ENCODE peak calls at places on chromosomes 1 and 21, in seven cellular contexts. G is adipocyte; S is heart left ventricle; Z is hepatocyte; F is Panc1; R is brain microvascular endothelial cell; H is CD8-positive, alpha-beta T cell. P is an unnamed sample. For H3K27me3, the result is how much of the 10 kb centered on the place peaks cover.

GRCh38 chr1:162905174-162905573 is 44.2 kb upstream of the CCDC190 start:
- DNase-seq in H (no peak), F (no peak), G (peak), R (peak), S (no peak), Z (no peak), P (no peak)

GRCh38 chr1:65209005-65209885 is 61.2 kb downstream of the AK4 start:
- DNase-seq in H (no peak), G (peak), S (peak), F (peak), R (peak), Z (peak), P (no peak)

GRCh38 chr1:172895050-172895460 is 155.7 kb downstream of the TNFSF18 start:
- DNase-seq in Z (no peak), S (no peak), R (no peak), F (no peak), H (no peak), G (no peak), P (no peak)

GRCh38 chr1:6123083-6123482 is 57.0 kb downstream of the CHD5 start:
- DNase-seq in F (no peak), R (no peak), H (no peak), Z (no peak), G (no peak), S (no peak), P (no peak)

GRCh38 chr21:18524097-18524496 is 120.5 kb upstream of the TMPRSS15 start:
- DNase-seq in S (no peak), R (no peak), G (no peak), Z (no peak), F (no peak), H (no peak), P (no peak)

GRCh38 chr1:78715181-78715661 is 65.6 kb downstream of the IFI44 start:
- DNase-seq in F (no peak), Z (no peak), H (no peak), G (peak), R (peak), S (no peak), P (no peak)

GRCh38 chr1:17599301-17600300 is 60.1 kb downstream of the ARHGEF10L start:
- DNase-seq in S (peak), F (no peak), Z (no peak), G (no peak), R (no peak), H (no peak), P (no peak)

GRCh38 chr21:17848228-17848627 is 29.1 kb upstream of the C21orf91 start:
- DNase-seq in H (no peak), Z (peak), G (peak), S (peak), F (no peak), R (peak), P (peak)

GRCh38 chr21:25464275-25464674 is 143.0 kb downstream of the MRPL39 start:
- DNase-seq in S (no peak), H (no peak), R (no peak), F (no peak), Z (no peak), G (no peak), P (no peak)

GRCh38 chr1:201633297-201633696 is 94.4 kb downstream of the NAV1 start:
- DNase-seq in H (no peak), F (no peak), R (no peak), Z (no peak), G (no peak), S (no peak), P (peak)

GRCh38 chr1:202187040-202187671 is 6.4 kb upstream of the LGR6 start:
- DNase-seq in Z (no peak), S (no peak), F (no peak), R (no peak), G (no peak), H (no peak), P (no peak)

GRCh38 chr1:152044386-152044785 is 7.6 kb upstream of the S100A11 start:
- DNase-seq in R (no peak), Z (no peak), H (no peak), S (no peak), F (no peak), G (no peak), P (no peak)

GRCh38 chr1:69688178-69688577 is 120.5 kb downstream of the LRRC7 start:
- DNase-seq in H (no peak), Z (no peak), R (no peak), S (no peak), F (no peak), G (no peak), P (no peak)

GRCh38 chr1:160576430-160576829 is 2.9 kb downstream of the CD84 start:
- DNase-seq in Z (no peak), R (no peak), G (no peak), H (no peak), S (no peak), F (no peak), P (no peak)

GRCh38 chr1:55064071-55064581 is 24.8 kb downstream of the PCSK9 start:
- DNase-seq in F (no peak), H (no peak), G (no peak), Z (peak), S (no peak), R (no peak), P (no peak)

GRCh38 chr1:1082239-1083180 is 8.4 kb upstream of the RNF223 start:
- DNase-seq in F (no peak), G (no peak), S (peak), R (no peak), H (no peak), Z (peak), P (peak)

GRCh38 chr1:24107462-24108225 is 4.3 kb downstream of the MYOM3 start:
- DNase-seq in H (no peak), S (no peak), F (no peak), G (no peak), Z (peak), R (peak), P (no peak)

GRCh38 chr1:215637041-215637573 is 70.0 kb downstream of the KCTD3 start:
- DNase-seq in S (no peak), Z (peak), G (peak), H (no peak), R (peak), F (no peak), P (no peak)

GRCh38 chr1:70083519-70083918 is 121.9 kb downstream of the LRRC40 start:
- DNase-seq in G (no peak), F (no peak), Z (no peak), H (no peak), S (no peak), R (no peak), P (no peak)

GRCh38 chr1:94688646-94689045 is 131.5 kb upstream of the SLC44A3 start:
- DNase-seq in S (no peak), H (no peak), Z (no peak), R (no peak), G (no peak), F (no peak), P (no peak)

GRCh38 chr1:231376101-231376500 is 38.0 kb downstream of the SPRTN start:
- DNase-seq in Z (no peak), S (no peak), F (no peak), H (no peak), R (no peak), G (no peak), P (no peak)

GRCh38 chr1:169809370-169810095 is 14.8 kb upstream of the METTL18 start:
- DNase-seq in G (peak), R (peak), H (no peak), F (no peak), Z (peak), S (no peak), P (no peak)

GRCh38 chr1:215484111-215484914 is 82.8 kb upstream of the KCTD3 start:
- DNase-seq in R (no peak), Z (peak), G (no peak), H (no peak), S (no peak), F (no peak), P (no peak)

GRCh38 chr1:34621916-34622315 is 132.9 kb upstream of the GJB5 start:
- DNase-seq in H (no peak), S (no peak), R (no peak), F (no peak), Z (no peak), G (no peak), P (no peak)

GRCh38 chr1:236854602-236854978 is 59.5 kb downstream of the MTR start:
- DNase-seq in F (no peak), G (peak), H (no peak), R (peak), S (no peak), Z (no peak), P (no peak)

GRCh38 chr1:110092991-110093390 is 19.3 kb upstream of the UBL4B start:
- DNase-seq in S (no peak), R (no peak), F (no peak), Z (no peak), G (no peak), H (no peak), P (no peak)

GRCh38 chr1:110384581-110385321 is 6.1 kb downstream of the SLC16A4 start:
- DNase-seq in F (no peak), H (no peak), S (no peak), G (no peak), R (no peak), Z (peak), P (no peak)

GRCh38 chr1:153478692-153479618 is 18.5 kb upstream of the S100A7 start:
- DNase-seq in S (no peak), H (no peak), R (no peak), F (no peak), Z (no peak), G (no peak), P (no peak)

GRCh38 chr21:25331286-25331685 is 276.0 kb downstream of the MRPL39 start:
- DNase-seq in H (no peak), F (no peak), R (no peak), S (no peak), Z (no peak), G (peak), P (no peak)

GRCh38 chr1:244397086-244397485 is 54.6 kb downstream of the ADSS2 start:
- DNase-seq in S (no peak), G (no peak), F (no peak), R (no peak), Z (no peak), H (no peak), P (no peak)

GRCh38 chr21:38811257-38811656 is 5.5 kb downstream of the ETS2 start:
- DNase-seq in H (no peak), Z (no peak), G (peak), F (no peak), R (peak), S (no peak), P (no peak)

GRCh38 chr1:54973205-54973921 is 7.1 kb upstream of the TMEM61 start:
- DNase-seq in G (peak), H (no peak), Z (no peak), F (no peak), R (peak), S (peak), P (peak)

GRCh38 chr1:43505077-43505780 is 25.5 kb upstream of the PTPRF start:
- DNase-seq in H (no peak), G (no peak), Z (peak), S (no peak), R (no peak), F (no peak), P (no peak)

GRCh38 chr1:9867408-9868243 is 42.4 kb downstream of the CTNNBIP1 start:
- DNase-seq in G (peak), S (peak), H (peak), F (no peak), R (peak), Z (peak), P (peak)

GRCh38 chr1:20662110-20662475 is 924 bp upstream of the DDOST start:
- DNase-seq in Z (no peak), H (no peak), G (no peak), S (no peak), F (no peak), R (no peak), P (no peak)

GRCh38 chr1:245091818-245092637 is 62.8 kb upstream of the KIF26B start:
- DNase-seq in H (no peak), R (peak), F (peak), S (peak), Z (peak), G (peak), P (no peak)

GRCh38 chr1:58927722-58928085 is 143.9 kb upstream of the JUN start:
- DNase-seq in H (no peak), G (no peak), R (no peak), F (no peak), Z (no peak), S (no peak), P (no peak)

GRCh38 chr1:186849271-186849671 is 20.5 kb downstream of the PLA2G4A start:
- DNase-seq in G (no peak), H (no peak), Z (no peak), R (no peak), S (no peak), F (no peak), P (no peak)

GRCh38 chr1:33141216-33141615 is 40.6 kb downstream of the TRIM62 start:
- DNase-seq in R (no peak), F (no peak), S (no peak), G (no peak), Z (no peak), H (no peak), P (no peak)

GRCh38 chr1:223393275-223394214 is at the start of gene CCDC185:
- DNase-seq in H (no peak), R (no peak), G (peak), F (no peak), Z (no peak), S (no peak), P (no peak)
- H3K27me3 ChIP-seq in H (under half), R (under half), G (under half), F (under half), Z (under half), S (half or more), P (half or more)

DNA sequence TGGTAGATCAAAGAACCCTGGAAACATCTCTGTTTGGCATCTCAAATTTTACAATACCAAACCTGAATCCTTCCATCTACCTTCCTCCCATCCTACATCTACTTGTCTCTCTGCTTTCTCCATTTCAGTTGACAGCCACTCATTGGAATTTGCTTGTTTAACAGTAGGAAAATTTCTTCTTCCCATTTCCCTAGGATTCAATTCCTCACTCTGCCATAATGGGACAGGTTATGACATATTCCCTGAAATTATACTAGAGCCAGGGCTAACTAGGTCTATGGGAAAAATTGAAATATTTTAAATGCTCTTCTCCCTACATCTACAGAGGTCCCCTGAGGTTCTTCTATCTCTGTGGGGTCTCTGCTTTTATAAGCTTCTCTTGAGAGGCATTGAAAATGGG is 257.7 kb downstream of the KCNH1 start:
- DNase-seq in S (no peak), R (no peak), G (no peak), H (no peak), F (no peak), Z (no peak), P (no peak)
- H3K27me3 ChIP-seq in S (under half), R (under half), G (under half), H (under half), F (under half), Z (under half), P (under half)

GRCh38 chr1:112033422-112034120 is 44.1 kb upstream of the KCND3 start:
- DNase-seq in S (no peak), G (no peak), H (no peak), Z (no peak), F (no peak), R (no peak), P (no peak)

GRCh38 chr1:112034277-112034676 is 44.8 kb upstream of the KCND3 start:
- DNase-seq in R (no peak), G (no peak), H (no peak), F (no peak), S (no peak), Z (peak), P (no peak)
- H3K27me3 ChIP-seq in R (under half), G (under half), H (under half), F (under half), S (under half), Z (under half), P (under half)

GRCh38 chr1:2880086-2880485 is 78.6 kb upstream of the TTC34 start:
- DNase-seq in H (no peak), F (no peak), S (no peak), R (no peak), G (no peak), Z (no peak), P (no peak)
- H3K27me3 ChIP-seq in H (under half), F (under half), S (under half), R (under half), G (under half), Z (under half), P (half or more)

DNA sequence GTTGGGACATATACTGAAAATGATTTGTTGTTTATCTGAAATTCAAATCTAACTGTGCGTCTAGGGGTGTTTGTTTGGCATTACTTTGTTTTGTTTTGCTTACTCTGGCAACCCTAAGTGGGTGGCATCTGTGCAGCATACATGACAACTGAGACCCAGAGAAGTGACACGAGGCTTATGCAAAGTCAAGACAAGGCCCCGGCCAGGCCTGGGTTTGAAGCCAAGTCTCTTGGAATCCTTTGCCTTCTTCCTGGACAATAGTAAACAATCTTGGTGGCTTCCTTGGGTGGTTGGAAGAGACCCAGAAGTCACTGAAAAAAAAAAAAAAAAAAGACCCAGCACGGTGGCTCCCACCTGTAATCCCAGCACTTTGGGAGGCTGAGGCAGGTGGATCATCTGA is 197.6 kb upstream of the TMEM51 start:
- DNase-seq in S (no peak), Z (no peak), G (no peak), H (no peak), R (no peak), F (no peak), P (no peak)
- H3K27me3 ChIP-seq in S (under half), Z (under half), G (under half), H (under half), R (under half), F (under half), P (under half)

GRCh38 chr1:13483946-13484345 is 29.9 kb downstream of the LRRC38 start:
- DNase-seq in G (no peak), H (no peak), Z (no peak), R (no peak), S (no peak), F (no peak), P (no peak)
- H3K27me3 ChIP-seq in G (under half), H (under half), Z (under half), R (under half), S (under half), F (under half), P (under half)